ENCODE peak calls at places on chromosomes 13 and 19, in six cellular contexts. One of them, this sample, is unnamed.

GRCh38 chr19:16714702-16715294 is 4.8 kb upstream of the NWD1 start:
- DNase-seq in ovary: peak; percentile 28
- DNase-seq in BE2C: peak; percentile 45
- DNase-seq in psoas muscle: peak; percentile 56
- DNase-seq in BJ: no peak
- DNase-seq in GM06990: peak; percentile 54
- DNase-seq in this sample: peak; percentile 24

GRCh38 chr19:49430678-49431329 is 5.6 kb downstream of the GFY start:
- DNase-seq in psoas muscle: no peak
- DNase-seq in BJ: no peak
- DNase-seq in BE2C: no peak
- DNase-seq in GM06990: no peak
- DNase-seq in ovary: no peak
- DNase-seq in this sample: no peak

GRCh38 chr19:1260749-1261511 is 8.2 kb upstream of the CIRBP start:
- DNase-seq in GM06990: peak; percentile 99
- DNase-seq in BE2C: peak; percentile 98
- DNase-seq in ovary: peak; percentile 98
- DNase-seq in BJ: no peak
- DNase-seq in psoas muscle: peak; percentile 99
- DNase-seq in this sample: peak; percentile 96

GRCh38 chr19:17125052-17125727 is 49.6 kb downstream of the MYO9B start:
- DNase-seq in BE2C: no peak
- DNase-seq in ovary: no peak
- DNase-seq in BJ: no peak
- DNase-seq in GM06990: peak; percentile 26
- DNase-seq in psoas muscle: no peak
- DNase-seq in this sample: peak; percentile 34

GRCh38 chr13:37442996-37443395 is 155.6 kb downstream of the POSTN start:
- DNase-seq in BE2C: no peak
- DNase-seq in BJ: no peak
- DNase-seq in ovary: no peak
- DNase-seq in psoas muscle: no peak
- DNase-seq in GM06990: no peak
- DNase-seq in this sample: no peak

GRCh38 chr13:62357887-62358645 is 942.4 kb upstream of the PCDH20 start:
- DNase-seq in ovary: no peak
- DNase-seq in BJ: no peak
- DNase-seq in BE2C: peak; percentile 73
- DNase-seq in psoas muscle: no peak
- DNase-seq in GM06990: no peak
- DNase-seq in this sample: peak; percentile 71

GRCh38 chr13:62085337-62085736 is 669.7 kb upstream of the PCDH20 start:
- DNase-seq in BE2C: no peak
- DNase-seq in ovary: no peak
- DNase-seq in psoas muscle: no peak
- DNase-seq in BJ: no peak
- DNase-seq in GM06990: no peak
- DNase-seq in this sample: no peak

GRCh38 chr19:682678-683320 is 6.6 kb downstream of the FSTL3 start:
- DNase-seq in BJ: no peak
- DNase-seq in GM06990: no peak
- DNase-seq in BE2C: no peak
- DNase-seq in psoas muscle: no peak
- DNase-seq in ovary: peak; percentile 62
- DNase-seq in this sample: no peak

GRCh38 chr13:77544365-77544764 is 8.9 kb downstream of the SCEL start:
- DNase-seq in BE2C: peak; percentile 71
- DNase-seq in ovary: peak; percentile 63
- DNase-seq in BJ: no peak
- DNase-seq in psoas muscle: peak; percentile 67
- DNase-seq in GM06990: no peak
- DNase-seq in this sample: no peak

GRCh38 chr19:46428278-46429141 is at the start of gene PNMA8C:
- DNase-seq in GM06990: peak; percentile 70
- DNase-seq in BJ: no peak
- DNase-seq in psoas muscle: peak; percentile 80
- DNase-seq in ovary: peak; percentile 76
- DNase-seq in BE2C: peak; percentile 85
- DNase-seq in this sample: peak; percentile 63

DNA sequence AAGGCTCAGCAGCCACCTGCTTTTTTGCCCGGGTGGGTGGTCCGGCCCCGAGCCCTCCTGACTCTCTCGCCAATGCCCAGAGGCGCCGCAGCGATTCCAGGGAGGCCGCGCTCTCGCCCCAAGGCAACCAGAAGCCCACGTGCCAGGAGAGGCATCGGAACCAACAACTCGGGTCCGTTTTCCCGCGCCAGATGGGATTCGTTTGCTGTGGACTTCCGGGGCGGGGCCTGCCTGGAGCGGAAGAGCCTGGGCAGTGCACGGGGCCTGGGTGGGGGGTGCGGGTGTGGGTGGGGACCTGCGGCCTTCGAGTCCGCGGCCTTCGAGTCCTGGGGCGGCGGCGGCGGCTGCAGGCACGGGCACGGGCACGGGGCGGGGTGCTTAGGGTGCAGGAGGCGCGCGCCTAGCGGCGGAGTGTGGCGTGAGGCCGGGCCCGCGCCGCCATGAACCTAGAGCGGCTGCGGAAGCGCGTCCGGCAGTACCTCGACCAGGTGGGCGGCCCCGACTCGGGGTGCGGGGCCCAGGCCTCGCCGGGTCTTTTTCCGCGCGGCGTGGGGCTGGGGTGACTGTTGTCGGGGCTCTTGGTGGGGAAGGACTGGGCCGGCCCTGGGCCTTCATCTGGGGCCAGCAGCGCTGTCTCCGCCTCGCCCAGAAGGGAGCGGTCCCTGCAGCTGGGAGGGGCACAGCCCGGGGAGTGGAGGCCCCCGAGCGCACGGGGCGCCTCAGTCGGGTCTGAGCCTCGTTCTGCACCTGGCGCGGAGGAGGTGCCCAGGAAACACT is at the start of gene CDC16:
- DNase-seq in ovary: peak; percentile 92
- DNase-seq in psoas muscle: peak; percentile 96
- DNase-seq in GM06990: peak; percentile 89
- DNase-seq in BJ: peak; percentile 22
- DNase-seq in BE2C: peak; percentile 97
- DNase-seq in this sample: peak; percentile 89
- TF ChIP-seq CTCF in ovary: no peak
- TF ChIP-seq CTCF in psoas muscle: peak; percentile 25
- TF ChIP-seq CTCF in GM06990: no peak
- TF ChIP-seq CTCF in BJ: no peak
- TF ChIP-seq CTCF in BE2C: no peak
- TF ChIP-seq CTCF in this sample: no peak

DNA sequence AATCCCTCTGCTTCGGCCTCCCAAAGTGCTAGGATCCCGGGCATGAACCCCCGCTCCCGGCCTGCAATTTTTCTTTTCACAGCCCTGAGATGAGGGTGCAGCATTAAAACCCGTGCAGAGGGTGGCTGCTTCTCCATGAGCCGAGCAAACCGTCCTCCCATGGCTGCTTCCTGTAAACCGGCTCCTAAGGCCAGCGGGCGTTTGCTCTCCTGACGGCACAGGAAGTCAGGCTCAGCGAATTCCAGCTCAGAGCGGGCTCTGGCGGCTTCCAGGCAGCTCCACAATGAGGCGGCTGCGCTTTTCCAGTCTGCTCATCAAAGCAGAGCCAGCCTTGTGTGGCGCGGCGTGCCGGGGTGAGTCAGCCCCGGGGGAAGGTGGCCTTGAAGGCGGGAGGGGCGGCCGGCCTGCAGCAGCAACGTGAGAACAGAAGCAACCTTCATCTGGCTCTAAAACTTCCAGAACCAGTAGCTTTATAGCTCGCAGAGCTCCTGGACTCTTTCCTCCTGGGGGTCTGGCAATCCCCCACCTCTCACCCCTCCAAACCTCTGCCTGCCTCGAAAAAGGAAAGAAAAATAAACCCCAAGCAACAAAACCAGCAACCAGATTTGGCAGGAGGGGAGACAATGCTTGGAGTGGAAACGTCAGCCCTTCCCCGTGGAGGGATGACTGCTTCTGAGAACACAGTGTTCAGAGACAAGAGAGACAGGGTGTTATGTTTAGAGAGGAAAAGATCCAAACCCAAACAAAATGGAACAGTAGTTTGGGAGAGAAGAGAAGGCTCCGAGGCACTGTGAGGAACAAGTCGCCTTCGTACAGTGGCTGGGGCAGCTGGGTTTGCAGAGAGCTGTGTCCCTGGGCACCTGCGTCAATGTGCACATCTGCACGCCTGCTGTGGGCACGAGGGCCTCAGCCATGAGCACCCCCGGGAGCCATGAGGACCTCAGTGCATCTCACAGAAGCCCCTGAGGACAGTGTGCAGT is 67.8 kb downstream of the GADD45B start:
- DNase-seq in BE2C: peak; percentile 95
- DNase-seq in psoas muscle: peak; percentile 97
- DNase-seq in ovary: peak; percentile 90
- DNase-seq in GM06990: peak; percentile 77
- DNase-seq in BJ: peak; percentile 91
- DNase-seq in this sample: peak; percentile 98
- TF ChIP-seq CTCF in BE2C: peak; percentile 37
- TF ChIP-seq CTCF in psoas muscle: peak; percentile 26
- TF ChIP-seq CTCF in ovary: no peak
- TF ChIP-seq CTCF in GM06990: no peak
- TF ChIP-seq CTCF in BJ: peak; percentile 52
- TF ChIP-seq CTCF in this sample: peak; percentile 56

DNA sequence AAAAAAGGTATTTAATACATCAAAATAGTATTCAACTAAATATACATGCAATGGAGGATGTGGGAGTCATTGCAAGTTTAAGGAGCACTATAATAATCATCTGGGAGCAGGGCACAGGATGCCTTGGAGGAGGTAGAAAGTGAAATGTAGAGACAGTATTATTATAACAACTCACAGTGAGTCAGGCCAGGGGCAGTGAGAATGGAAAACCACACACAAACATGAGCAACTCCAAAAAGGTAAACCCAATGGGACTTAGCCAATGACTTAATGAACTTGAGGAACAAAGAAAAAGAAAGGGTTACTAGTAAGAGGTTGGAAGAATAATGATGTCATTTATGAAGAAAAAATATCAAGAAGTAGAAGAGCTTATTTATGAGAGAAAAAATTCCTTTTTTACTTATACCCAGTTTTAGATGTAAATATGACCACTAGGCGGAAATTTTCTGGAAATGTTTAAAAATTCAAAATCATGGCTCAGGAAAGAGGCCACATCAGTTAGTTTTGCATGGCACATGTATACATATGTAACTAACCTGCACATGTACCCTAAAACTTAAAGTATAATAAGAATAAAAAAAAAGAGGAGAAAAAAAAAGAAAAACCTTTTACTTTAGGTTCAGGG is 389.3 kb downstream of the SUCLA2 start:
- DNase-seq in BJ: no peak
- DNase-seq in BE2C: no peak
- DNase-seq in psoas muscle: no peak
- DNase-seq in GM06990: no peak
- DNase-seq in ovary: no peak
- DNase-seq in this sample: peak; percentile 45
- TF ChIP-seq CTCF in BJ: no peak
- TF ChIP-seq CTCF in BE2C: no peak
- TF ChIP-seq CTCF in psoas muscle: no peak
- TF ChIP-seq CTCF in GM06990: no peak
- TF ChIP-seq CTCF in ovary: no peak
- TF ChIP-seq CTCF in this sample: no peak

GRCh38 chr13:112804374-112804773 is 114.5 kb downstream of the ATP11A start:
- DNase-seq in BJ: no peak
- DNase-seq in BE2C: no peak
- DNase-seq in ovary: no peak
- DNase-seq in GM06990: no peak
- DNase-seq in psoas muscle: no peak
- DNase-seq in this sample: no peak

GRCh38 chr13:112802808-112803207 is 113.0 kb downstream of the ATP11A start:
- DNase-seq in GM06990: no peak
- DNase-seq in psoas muscle: no peak
- DNase-seq in ovary: no peak
- DNase-seq in BJ: no peak
- DNase-seq in BE2C: no peak
- DNase-seq in this sample: no peak

GRCh38 chr13:112800057-112800456 is 110.2 kb downstream of the ATP11A start:
- DNase-seq in BJ: no peak
- DNase-seq in psoas muscle: no peak
- DNase-seq in BE2C: no peak
- DNase-seq in GM06990: no peak
- DNase-seq in ovary: no peak
- DNase-seq in this sample: no peak

GRCh38 chr13:112806761-112807652 is 117.2 kb downstream of the ATP11A start:
- DNase-seq in BJ: no peak
- DNase-seq in ovary: no peak
- DNase-seq in GM06990: no peak
- DNase-seq in psoas muscle: no peak
- DNase-seq in BE2C: no peak
- DNase-seq in this sample: peak; percentile 47

GRCh38 chr13:112803422-112803821 is 113.6 kb downstream of the ATP11A start:
- DNase-seq in BJ: no peak
- DNase-seq in GM06990: peak; percentile 55
- DNase-seq in BE2C: no peak
- DNase-seq in ovary: no peak
- DNase-seq in psoas muscle: no peak
- DNase-seq in this sample: no peak
- TF ChIP-seq CTCF in BJ: no peak
- TF ChIP-seq CTCF in GM06990: no peak
- TF ChIP-seq CTCF in BE2C: no peak
- TF ChIP-seq CTCF in ovary: no peak
- TF ChIP-seq CTCF in psoas muscle: no peak
- TF ChIP-seq CTCF in this sample: no peak

GRCh38 chr13:71219671-71220070 is 647.3 kb downstream of the DACH1 start:
- DNase-seq in psoas muscle: no peak
- DNase-seq in ovary: no peak
- DNase-seq in BJ: no peak
- DNase-seq in GM06990: no peak
- DNase-seq in BE2C: peak; percentile 14
- DNase-seq in this sample: no peak

GRCh38 chr13:71213252-71213821 is 653.7 kb downstream of the DACH1 start:
- DNase-seq in GM06990: no peak
- DNase-seq in ovary: no peak
- DNase-seq in BJ: no peak
- DNase-seq in BE2C: no peak
- DNase-seq in psoas muscle: no peak
- DNase-seq in this sample: no peak

GRCh38 chr13:71217827-71218226 is 649.2 kb downstream of the DACH1 start:
- DNase-seq in BJ: no peak
- DNase-seq in GM06990: no peak
- DNase-seq in psoas muscle: no peak
- DNase-seq in BE2C: no peak
- DNase-seq in ovary: no peak
- DNase-seq in this sample: no peak

DNA sequence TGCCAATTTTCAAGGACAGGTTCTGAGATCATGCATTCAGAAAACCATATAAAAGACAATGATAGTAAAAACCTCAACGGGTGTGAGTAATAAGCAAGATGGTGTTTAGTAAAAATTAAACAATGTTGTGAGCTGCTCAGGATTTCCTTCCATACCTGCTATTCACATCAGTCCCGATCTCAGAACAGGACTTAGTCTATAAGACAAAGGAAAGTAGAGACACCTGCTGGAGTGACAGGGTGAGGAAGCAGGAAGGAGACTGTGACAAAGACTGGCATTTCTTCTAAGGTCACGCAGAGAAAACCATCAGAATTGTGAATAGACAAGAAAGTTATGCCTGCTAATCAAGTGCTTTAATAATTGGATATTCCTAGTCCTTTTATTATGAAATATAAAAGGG is 648.0 kb downstream of the DACH1 start:
- DNase-seq in ovary: no peak
- DNase-seq in GM06990: no peak
- DNase-seq in BJ: no peak
- DNase-seq in BE2C: peak; percentile 19
- DNase-seq in psoas muscle: no peak
- DNase-seq in this sample: no peak
- TF ChIP-seq CTCF in ovary: no peak
- TF ChIP-seq CTCF in GM06990: peak; percentile 31
- TF ChIP-seq CTCF in BJ: no peak
- TF ChIP-seq CTCF in BE2C: peak; percentile 70
- TF ChIP-seq CTCF in psoas muscle: no peak
- TF ChIP-seq CTCF in this sample: no peak